ENCODE peak calls at places on chromosomes 11 and 22, in six cellular contexts. P, H, Y, M, V and Z are unnamed samples.

GRCh38 chr22:37549704-37550059 is 10.6 kb upstream of the CDC42EP1 start:
- DNase-seq in P (no peak), H (no peak), V (peak; percentile 92), Y (no peak), M (no peak), Z (no peak)

GRCh38 chr11:65315204-65315865 is 669 bp downstream of the CDC42EP2 start:
- DNase-seq in V (peak; percentile 70), M (peak; percentile 83), Y (peak; percentile 61), P (peak; percentile 87), H (peak; percentile 82), Z (peak; percentile 89)

GRCh38 chr11:412641-413119 is 2.1 kb downstream of the SIGIRR start:
- DNase-seq in H (no peak), V (no peak), P (no peak), Y (no peak), M (no peak), Z (no peak)

GRCh38 chr11:77072851-77073327 is 6.1 kb downstream of the CAPN5 start:
- DNase-seq in V (no peak), Y (no peak), P (no peak), H (no peak), M (no peak), Z (peak; percentile 32)

GRCh38 chr11:19727246-19727645 is 14.6 kb downstream of the NAV2 start:
- DNase-seq in Y (no peak), P (no peak), H (no peak), M (no peak), V (no peak), Z (no peak)

GRCh38 chr22:20186183-20186870 is 35.5 kb upstream of the CCDC188 start:
- DNase-seq in M (no peak), V (no peak), Y (no peak), P (no peak), H (no peak), Z (no peak)

GRCh38 chr11:100769165-100769564 is 82.1 kb downstream of the ARHGAP42 start:
- DNase-seq in H (no peak), Y (no peak), V (no peak), P (no peak), M (no peak), Z (no peak)

GRCh38 chr22:35601743-35602633 is 15.1 kb downstream of the MB start:
- DNase-seq in H (no peak), P (no peak), V (peak; percentile 73), Y (peak; percentile 53), M (no peak), Z (no peak)

GRCh38 chr11:114416441-114416928 is 16.0 kb downstream of the RBM7 start:
- DNase-seq in V (no peak), P (no peak), M (no peak), Y (peak; percentile 55), H (no peak), Z (no peak)

GRCh38 chr11:6637871-6638270 is 17.7 kb downstream of the DCHS1 start:
- DNase-seq in Y (no peak), M (no peak), P (no peak), H (no peak), V (peak; percentile 56), Z (no peak)